ENCODE peak calls at places on chromosomes 13 and 19, in four cellular contexts. B is MCF 10A, Q is omental fat pad, O is astrocyte of the spinal cord. T is an unnamed sample.

GRCh38 chr13:20580257-20580656 is 13.3 kb downstream of the IFT88 start:
- DNase-seq in B (peak; percentile 66), Q (no peak), O (no peak), T (no peak)

GRCh38 chr13:39051157-39051556 is 12.9 kb downstream of the NHLRC3 start:
- DNase-seq in B (peak; percentile 45), Q (no peak), O (peak; percentile 59), T (peak; percentile 43)

GRCh38 chr19:56538254-56538760 is 441 bp upstream of the ZFP28 start:
- DNase-seq in B (no peak), Q (peak; percentile 59), O (peak; percentile 94), T (peak; percentile 75)

GRCh38 chr19:19022380-19022961 is 10.8 kb downstream of the SUGP2 start:
- DNase-seq in B (no peak), Q (no peak), O (no peak), T (no peak)

GRCh38 chr13:108919036-108919907 is 289.9 kb downstream of the MYO16 start:
- DNase-seq in B (peak; percentile 65), Q (no peak), O (peak; percentile 23), T (no peak)

GRCh38 chr19:1837625-1838105 is 10.6 kb downstream of the REXO1 start:
- DNase-seq in B (peak; percentile 41), Q (no peak), O (no peak), T (no peak)

GRCh38 chr19:40549007-40549708 is 27.5 kb upstream of the SHKBP1 start:
- DNase-seq in B (peak; percentile 67), Q (peak; percentile 40), O (peak; percentile 48), T (peak; percentile 9)

GRCh38 chr19:11530432-11530831 is 1.5 kb upstream of the ECSIT start:
- DNase-seq in B (peak; percentile 95), Q (no peak), O (peak; percentile 69), T (peak; percentile 37)

GRCh38 chr13:31012285-31013024 is 80.0 kb downstream of the TEX26 start:
- DNase-seq in B (peak; percentile 50), Q (no peak), O (peak; percentile 44), T (peak; percentile 11)

GRCh38 chr13:84654654-84655244 is 772.5 kb upstream of the SLITRK1 start:
- DNase-seq in B (no peak), Q (no peak), O (no peak), T (no peak)

GRCh38 chr19:2533072-2533425 is 57.1 kb downstream of the GADD45B start:
- DNase-seq in B (no peak), Q (no peak), O (no peak), T (no peak)

GRCh38 chr19:7921302-7921954 is 1.3 kb downstream of the SNAPC2 start:
- DNase-seq in B (no peak), Q (no peak), O (no peak), T (no peak)

GRCh38 chr13:103539265-103539664 is 473.0 kb upstream of the SLC10A2 start:
- DNase-seq in B (no peak), Q (no peak), O (no peak), T (no peak)

GRCh38 chr13:45441633-45442032 is 23.1 kb upstream of the COG3 start:
- DNase-seq in B (peak; percentile 56), Q (no peak), O (peak; percentile 48), T (no peak)
- TF ChIP-seq CTCF in B (peak; percentile 29), Q (no peak), O (peak; percentile 35), T (peak; percentile 40)

GRCh38 chr13:107301724-107302374 is 733.9 kb upstream of the ARGLU1 start:
- DNase-seq in B (peak; percentile 27), Q (no peak), O (no peak), T (no peak)
- TF ChIP-seq CTCF in B (no peak), Q (no peak), O (no peak), T (no peak)

GRCh38 chr19:33868821-33869412 is 72.2 kb downstream of the KCTD15 start:
- DNase-seq in B (peak; percentile 13), Q (no peak), O (peak; percentile 10), T (no peak)
- TF ChIP-seq CTCF in B (no peak), Q (no peak), O (no peak), T (no peak)

DNA sequence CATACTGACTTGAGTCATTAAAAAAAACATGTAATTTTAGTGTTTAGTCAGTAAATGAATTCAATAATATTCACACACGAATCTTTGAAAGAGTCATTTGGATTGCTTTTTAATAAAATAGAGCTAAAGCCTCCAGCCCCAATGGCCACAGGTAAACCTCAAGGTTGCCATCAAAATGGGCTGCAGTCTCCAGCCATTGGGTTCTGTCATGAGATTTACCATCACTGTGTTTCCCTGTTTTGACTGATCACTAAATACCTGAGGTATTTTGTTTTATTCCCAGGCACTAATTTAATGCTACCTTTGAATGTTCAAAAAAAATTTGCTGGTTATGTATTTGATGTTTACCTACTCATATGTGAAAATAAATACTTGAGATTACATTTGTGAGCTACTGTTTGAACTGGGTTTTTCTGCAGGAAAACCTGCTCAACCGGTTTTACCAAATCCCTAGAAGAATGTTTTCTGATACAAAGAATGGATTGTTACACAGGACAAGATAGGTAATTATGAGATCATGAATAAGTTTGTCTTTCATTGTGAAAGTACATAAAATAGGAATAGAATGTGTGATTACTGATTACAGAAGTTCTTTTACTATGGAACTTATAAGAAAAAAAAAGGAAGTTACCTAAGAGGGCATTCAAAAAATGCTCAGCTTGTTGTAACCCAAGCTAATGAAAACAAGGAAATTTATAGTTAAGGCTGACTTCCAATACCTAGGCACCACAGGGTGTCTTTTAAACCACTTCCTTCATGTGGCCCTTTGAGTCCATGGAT is 391.3 kb downstream of the EFNB2 start:
- DNase-seq in B (no peak), Q (no peak), O (peak; percentile 40), T (no peak)
- TF ChIP-seq CTCF in B (no peak), Q (no peak), O (no peak), T (no peak)

GRCh38 chr19:55258828-55259539 is at the start of gene PPP6R1:
- DNase-seq in B (peak; percentile 99), Q (peak; percentile 80), O (peak; percentile 100), T (peak; percentile 99)
- TF ChIP-seq CTCF in B (no peak), Q (no peak), O (no peak), T (no peak)

GRCh38 chr19:14814982-14815381 is 20.0 kb downstream of the OR7A5 start:
- DNase-seq in B (no peak), Q (no peak), O (no peak), T (no peak)

GRCh38 chr19:14804755-14805154 is 26.4 kb upstream of the ADGRE2 start:
- DNase-seq in B (no peak), Q (no peak), O (no peak), T (no peak)

GRCh38 chr19:14809272-14810057 is 25.5 kb downstream of the OR7A5 start:
- DNase-seq in B (no peak), Q (no peak), O (no peak), T (no peak)
- TF ChIP-seq CTCF in B (no peak), Q (no peak), O (no peak), T (no peak)

GRCh38 chr13:48783831-48784230 is 130.1 kb downstream of the CYSLTR2 start:
- DNase-seq in B (peak; percentile 30), Q (no peak), O (no peak), T (no peak)

GRCh38 chr13:48784906-48785555 is 131.3 kb downstream of the CYSLTR2 start:
- DNase-seq in B (no peak), Q (no peak), O (no peak), T (no peak)

GRCh38 chr13:48780713-48781341 is 127.1 kb downstream of the CYSLTR2 start:
- DNase-seq in B (no peak), Q (no peak), O (no peak), T (no peak)

GRCh38 chr13:48782429-48782840 is 128.7 kb downstream of the CYSLTR2 start:
- DNase-seq in B (peak; percentile 83), Q (no peak), O (no peak), T (no peak)

DNA sequence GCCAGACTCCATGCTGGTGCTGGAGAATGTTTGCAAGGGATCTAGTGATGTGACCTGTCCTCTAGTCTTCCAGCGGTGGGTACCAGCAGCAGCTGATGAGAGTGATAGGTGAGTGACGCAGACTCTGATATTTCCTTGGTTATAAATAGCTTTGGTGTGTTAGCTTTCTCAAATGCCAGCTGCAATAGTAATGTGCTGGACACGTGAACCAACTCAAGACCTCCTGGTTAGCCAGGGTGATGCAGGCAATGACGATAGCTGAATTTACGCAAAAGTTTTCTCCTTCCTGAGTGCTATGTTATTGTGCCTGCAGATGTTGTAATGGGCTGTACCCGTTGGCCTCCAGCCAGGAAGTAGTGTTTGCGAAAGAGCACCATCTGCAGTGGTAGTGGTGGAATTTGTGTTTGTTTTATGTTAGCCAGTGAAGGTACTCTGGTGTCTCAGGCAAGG is 129.5 kb downstream of the CYSLTR2 start:
- DNase-seq in B (peak; percentile 99), Q (peak; percentile 61), O (peak; percentile 94), T (peak; percentile 97)
- TF ChIP-seq CTCF in B (no peak), Q (no peak), O (no peak), T (peak; percentile 32)

DNA sequence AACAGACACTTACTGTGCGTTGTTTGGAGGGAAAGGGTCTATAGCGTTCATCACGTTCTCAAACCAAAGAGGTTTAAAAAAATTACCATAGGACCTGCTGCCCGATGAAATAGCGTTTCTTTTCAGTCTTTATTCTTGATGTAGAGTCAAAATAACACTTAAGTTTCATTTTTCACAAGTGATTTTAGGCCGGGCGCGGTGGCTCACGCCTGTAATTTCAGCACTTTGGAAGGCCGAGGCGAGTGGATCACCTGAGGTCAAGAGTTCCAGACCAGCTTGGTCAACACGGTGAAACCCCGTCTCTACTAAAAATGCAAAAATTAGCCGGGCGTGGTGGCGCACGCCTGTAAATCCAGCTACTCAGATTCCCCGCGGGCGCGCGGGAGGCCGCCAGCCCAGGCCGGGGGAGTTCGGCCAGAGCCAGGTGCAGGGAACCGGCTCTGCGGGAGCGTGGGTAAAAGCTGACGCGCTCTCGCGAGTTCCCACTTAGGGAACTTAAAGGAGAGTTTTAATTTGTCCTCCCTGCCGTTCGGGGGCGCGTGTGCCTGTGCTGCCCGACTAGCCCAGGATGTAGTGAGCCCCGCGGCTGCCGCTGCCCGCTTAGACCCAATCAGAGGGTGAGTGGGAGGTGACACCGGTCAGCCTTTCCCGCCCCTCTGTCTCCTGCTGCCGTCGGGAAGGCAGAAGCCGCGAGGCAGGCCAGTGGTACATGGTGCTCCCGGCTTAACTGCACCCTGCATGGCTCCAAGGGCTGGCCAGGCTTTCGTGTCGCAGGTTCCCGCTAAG is 35.8 kb upstream of the NEK3 start:
- DNase-seq in B (no peak), Q (peak; percentile 25), O (peak; percentile 81), T (no peak)
- TF ChIP-seq CTCF in B (no peak), Q (no peak), O (no peak), T (no peak)

GRCh38 chr19:29668746-29669609 is 3.7 kb downstream of the PLEKHF1 start:
- DNase-seq in B (no peak), Q (no peak), O (no peak), T (no peak)
- TF ChIP-seq CTCF in B (peak; percentile 14), Q (no peak), O (peak; percentile 32), T (peak; percentile 66)

T was measured in HFFc6.